ENCODE peak calls at places on chromosome 17, in seven cellular contexts. T is K562, J is GM23248, Z is GM23338, F is MM.1S, P is endothelial cell of umbilical vein, L is fibroblast of lung. D is an unnamed sample.

GRCh38 chr17:32569171-32570080 is 82.6 kb downstream of the CDK5R1 start:
- DNase-seq in T (no peak), Z (no peak), P (peak), J (peak), F (no peak), L (no peak), D (no peak)

GRCh38 chr17:81381632-81382577 is 13.4 kb upstream of the BAHCC1 start:
- DNase-seq in L (no peak), P (no peak), Z (no peak), T (no peak), J (no peak), F (no peak), D (no peak)

GRCh38 chr17:37446027-37446426 is 39.3 kb downstream of the TADA2A start:
- DNase-seq in Z (no peak), L (no peak), P (no peak), T (no peak), J (no peak), F (no peak), D (peak)

GRCh38 chr17:61349350-61349749 is 50.3 kb upstream of the TBX2 start:
- DNase-seq in P (no peak), Z (no peak), F (no peak), J (peak), T (peak), L (no peak), D (no peak)

GRCh38 chr17:6603746-6604325 is 36.7 kb downstream of the KIAA0753 start:
- DNase-seq in L (peak), P (peak), T (no peak), F (no peak), Z (no peak), J (no peak), D (no peak)

GRCh38 chr17:7263071-7263800 is 958 bp upstream of the CLDN7 start:
- DNase-seq in F (no peak), J (no peak), Z (peak), L (no peak), P (no peak), T (peak), D (peak)

GRCh38 chr17:5942687-5943086 is 127.5 kb upstream of the WSCD1 start:
- DNase-seq in F (peak), L (no peak), T (peak), J (no peak), P (no peak), Z (no peak), D (no peak)

GRCh38 chr17:51516924-51517323 is 256.6 kb downstream of the UTP18 start:
- DNase-seq in L (no peak), F (no peak), T (no peak), P (no peak), Z (no peak), J (no peak), D (no peak)

GRCh38 chr17:51848451-51848850 is 310.1 kb downstream of the CA10 start:
- DNase-seq in P (no peak), J (peak), T (no peak), Z (no peak), F (no peak), L (no peak), D (no peak)

GRCh38 chr17:82378741-82379021 is 7.1 kb downstream of the UTS2R start:
- DNase-seq in P (no peak), F (no peak), T (no peak), L (no peak), J (no peak), Z (no peak), D (no peak)

GRCh38 chr17:7130626-7131467 is 16.2 kb upstream of the ASGR2 start:
- DNase-seq in P (peak), J (no peak), F (no peak), Z (no peak), T (no peak), L (no peak), D (no peak)

GRCh38 chr17:7190276-7190917 is 11.2 kb upstream of the ASGR1 start:
- DNase-seq in F (no peak), P (no peak), Z (no peak), T (no peak), L (no peak), J (no peak), D (no peak)

GRCh38 chr17:31019004-31019403 is 48.2 kb downstream of the RNF135 start:
- DNase-seq in T (no peak), P (no peak), J (no peak), Z (no peak), L (no peak), F (no peak), D (no peak)

GRCh38 chr17:72117748-72118587 is 2.9 kb upstream of the SOX9 start:
- DNase-seq in T (no peak), J (peak), Z (peak), P (no peak), F (no peak), L (no peak), D (peak)

GRCh38 chr17:80080081-80080480 is 21.3 kb upstream of the GAA start:
- DNase-seq in F (no peak), T (no peak), L (no peak), Z (peak), P (no peak), J (peak), D (no peak)

GRCh38 chr17:43545383-43545632 is 832 bp downstream of the ETV4 start:
- DNase-seq in P (no peak), L (no peak), T (no peak), J (peak), F (no peak), Z (no peak), D (no peak)

GRCh38 chr17:80931421-80932265 is 60.0 kb upstream of the CHMP6 start:
- DNase-seq in L (peak), F (no peak), Z (peak), J (peak), P (no peak), T (no peak), D (peak)

GRCh38 chr17:60167095-60167741 is 17.4 kb downstream of the CA4 start:
- DNase-seq in T (no peak), P (no peak), Z (no peak), F (no peak), J (no peak), L (no peak), D (no peak)

GRCh38 chr17:39599665-39600468 is 7.9 kb downstream of the NEUROD2 start:
- DNase-seq in F (no peak), P (no peak), L (no peak), T (no peak), Z (peak), J (no peak), D (no peak)
- TF ChIP-seq EZH2 in F (no peak), P (peak), L (no peak), T (no peak), Z (peak), J (no peak), D (peak)

GRCh38 chr17:68182940-68183551 is 64.8 kb upstream of the AMZ2 start:
- DNase-seq in J (no peak), P (no peak), F (no peak), T (peak), Z (peak), L (no peak), D (no peak)
- H2AFZ ChIP-seq in J (no peak), P (no peak), F (no peak), T (no peak), Z (peak), L (no peak), D (no peak)

GRCh38 chr17:17411692-17412091 is 65.1 kb upstream of the MED9 start:
- DNase-seq in P (no peak), J (peak), Z (no peak), L (no peak), F (no peak), T (no peak), D (no peak)

GRCh38 chr17:17413821-17414220 is 63.0 kb upstream of the MED9 start:
- DNase-seq in L (no peak), T (no peak), Z (no peak), J (peak), P (no peak), F (no peak), D (no peak)

GRCh38 chr17:17412331-17412730 is 64.5 kb upstream of the MED9 start:
- DNase-seq in Z (no peak), J (peak), P (peak), T (no peak), L (no peak), F (no peak), D (no peak)

GRCh38 chr17:17414316-17414937 is 62.4 kb upstream of the MED9 start:
- DNase-seq in J (peak), F (no peak), T (no peak), Z (no peak), L (peak), P (no peak), D (no peak)

DNA sequence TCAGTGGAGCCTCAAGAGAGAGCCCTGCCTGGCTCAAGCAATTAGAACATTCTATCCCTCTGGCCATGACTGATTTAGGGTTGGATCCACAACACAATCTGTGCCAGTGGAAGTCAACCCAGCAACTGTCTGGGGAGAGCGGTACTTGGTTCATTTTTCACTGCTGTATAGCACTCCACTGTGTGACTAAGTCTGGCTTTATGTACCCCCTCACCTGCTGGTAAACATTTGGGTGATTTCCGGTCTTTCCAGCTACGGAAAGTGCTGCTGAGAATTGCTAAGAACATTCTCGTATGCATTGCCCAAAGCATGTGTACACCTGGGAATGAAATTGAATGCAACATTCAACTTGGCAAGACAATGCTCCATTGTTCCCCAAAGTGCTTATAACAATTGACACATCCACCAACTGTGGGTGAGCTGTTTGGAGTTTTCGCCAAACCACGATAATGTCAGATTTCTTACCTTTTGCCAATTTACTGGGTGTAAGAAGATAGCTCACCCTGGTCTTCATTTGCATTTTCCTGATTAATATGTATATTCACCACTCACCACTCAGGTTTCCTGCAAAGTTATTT is 63.5 kb upstream of the MED9 start:
- DNase-seq in L (no peak), J (peak), T (no peak), Z (no peak), P (no peak), F (no peak), D (no peak)
- TF ChIP-seq EZH2 in L (no peak), J (no peak), T (no peak), Z (no peak), P (no peak), F (no peak), D (no peak)

GRCh38 chr17:76546556-76547182 is 6.8 kb downstream of the PRCD start:
- DNase-seq in J (peak), L (peak), Z (peak), T (no peak), F (no peak), P (peak), D (no peak)

GRCh38 chr17:76544916-76545365 is 5.1 kb downstream of the PRCD start:
- DNase-seq in L (no peak), F (no peak), J (no peak), Z (no peak), T (no peak), P (no peak), D (no peak)

GRCh38 chr17:76547642-76548202 is 7.9 kb downstream of the PRCD start:
- DNase-seq in F (no peak), L (no peak), T (no peak), Z (no peak), J (no peak), P (no peak), D (no peak)

GRCh38 chr17:76547183-76547641 is 7.4 kb downstream of the PRCD start:
- DNase-seq in F (peak), L (peak), P (peak), T (peak), J (peak), Z (peak), D (peak)

GRCh38 chr17:76545918-76546555 is 6.2 kb downstream of the PRCD start:
- DNase-seq in F (no peak), L (no peak), T (no peak), P (no peak), J (no peak), Z (peak), D (no peak)
- H2AFZ ChIP-seq in F (no peak), L (no peak), T (no peak), P (no peak), J (no peak), Z (no peak), D (no peak)

DNA sequence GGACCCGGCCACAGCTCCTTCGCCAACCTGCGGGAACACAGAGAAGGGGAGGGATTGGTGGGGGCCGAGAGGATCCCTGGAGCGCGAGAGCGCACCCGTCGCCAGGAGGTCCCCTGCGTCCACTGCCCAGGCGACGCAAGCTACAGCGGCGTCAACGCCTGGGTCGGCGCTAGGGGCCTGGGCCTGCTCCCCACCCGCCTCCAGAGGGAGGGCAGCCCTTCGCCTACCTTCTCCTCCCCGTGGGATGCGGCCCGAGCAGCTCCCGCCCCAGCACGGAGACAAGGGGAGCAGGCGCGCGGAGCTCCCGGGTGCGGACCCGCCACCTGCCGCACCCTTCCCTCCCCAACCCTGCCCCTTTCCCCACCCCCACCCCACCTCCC is 118.9 kb upstream of the SMURF2 start:
- DNase-seq in F (no peak), P (no peak), Z (peak), L (no peak), J (peak), T (no peak), D (peak)
- TF ChIP-seq EZH2 in F (no peak), P (no peak), Z (no peak), L (no peak), J (peak), T (no peak), D (peak)

DNA sequence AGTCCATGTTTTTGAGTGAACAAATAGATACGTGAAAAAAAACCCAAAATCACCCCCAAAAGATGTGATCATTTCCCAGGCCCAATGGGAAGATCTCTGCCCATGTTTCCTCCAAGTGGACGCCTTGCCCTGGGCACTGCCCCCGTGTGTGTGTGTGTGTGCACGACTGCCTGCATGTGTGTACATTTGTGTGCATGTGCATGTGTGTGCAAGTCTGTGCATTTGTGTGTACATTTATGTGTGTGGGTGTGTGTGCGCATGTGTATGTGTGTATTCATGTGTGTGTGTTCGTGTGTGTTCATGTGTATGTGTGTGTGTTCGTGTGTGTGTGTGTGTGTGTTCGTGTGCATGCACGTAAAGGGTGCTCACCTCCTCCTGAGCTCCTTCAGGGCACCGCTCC is 16.8 kb upstream of the LRRC37A3 start:
- DNase-seq in Z (no peak), P (no peak), L (no peak), F (no peak), T (no peak), J (no peak), D (no peak)
- H2AFZ ChIP-seq in Z (no peak), P (no peak), L (no peak), F (no peak), T (no peak), J (no peak), D (no peak)

DNA sequence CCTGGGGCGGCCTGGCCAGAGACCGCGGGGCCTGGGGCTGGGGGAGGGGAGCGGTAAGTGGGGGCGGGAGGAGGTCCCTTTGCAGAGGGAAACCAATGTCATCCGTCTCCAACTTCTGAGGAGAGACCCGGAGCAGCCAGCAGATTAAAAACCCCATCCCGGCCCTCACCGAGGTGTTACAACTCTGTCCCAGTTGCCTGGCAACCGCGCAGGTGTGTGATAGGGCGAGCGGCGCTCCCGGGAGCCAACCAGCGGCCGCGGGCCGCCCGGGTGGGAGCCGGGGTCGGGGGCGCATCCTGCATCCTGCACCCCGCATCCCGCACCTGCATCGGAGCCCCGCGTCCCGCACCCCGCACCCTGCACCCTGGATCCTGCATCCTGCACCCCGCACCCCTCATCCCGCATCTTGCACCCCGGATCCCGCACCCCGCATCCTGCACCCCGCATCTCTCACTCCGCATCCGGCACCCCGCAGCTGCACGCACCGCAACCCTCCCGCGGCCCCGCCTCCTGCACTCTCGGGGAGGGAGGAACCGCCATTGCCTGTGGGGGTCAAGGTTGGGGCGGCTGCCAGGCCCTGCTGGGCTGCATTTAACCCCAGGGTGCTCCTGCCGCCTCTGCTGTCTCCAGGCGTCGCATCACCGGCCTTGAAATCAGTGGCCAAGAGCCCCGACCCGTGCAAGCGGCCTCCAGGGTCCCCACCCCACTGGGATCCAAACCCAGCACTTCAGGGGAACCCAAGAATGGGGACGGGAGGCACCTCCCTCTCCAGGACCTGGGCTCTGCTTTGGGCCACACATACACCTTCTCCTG is 47.3 kb downstream of the RTN4RL1 start:
- DNase-seq in F (no peak), L (no peak), J (no peak), Z (peak), P (no peak), T (no peak), D (peak)
- TF ChIP-seq EZH2 in F (no peak), L (peak), J (no peak), Z (no peak), P (peak), T (no peak), D (no peak)

GRCh38 chr17:45715787-45716186 is 68.3 kb upstream of the CRHR1 start:
- DNase-seq in L (no peak), P (no peak), Z (no peak), J (no peak), F (no peak), T (no peak), D (no peak)
- H2AFZ ChIP-seq in L (no peak), P (no peak), Z (no peak), J (no peak), F (no peak), T (no peak), D (no peak)

GRCh38 chr17:38605230-38605851 is 411 bp downstream of the SRCIN1 start:
- DNase-seq in T (peak), J (no peak), L (no peak), Z (peak), F (no peak), P (no peak), D (peak)
- TF ChIP-seq EZH2 in T (no peak), J (no peak), L (no peak), Z (no peak), F (no peak), P (no peak), D (no peak)

GRCh38 chr17:1762233-1762905 is 509 bp downstream of the SERPINF1 start:
- DNase-seq in J (peak), F (no peak), T (peak), P (no peak), Z (peak), L (peak), D (peak)

GRCh38 chr17:1766382-1767135 is 4.7 kb downstream of the SERPINF1 start:
- DNase-seq in P (no peak), F (no peak), L (no peak), T (no peak), Z (no peak), J (no peak), D (no peak)

GRCh38 chr17:1765576-1765975 is 3.7 kb downstream of the SERPINF1 start:
- DNase-seq in L (no peak), F (no peak), Z (no peak), P (no peak), T (no peak), J (no peak), D (no peak)

GRCh38 chr17:1762906-1763829 is 1.3 kb downstream of the SERPINF1 start:
- DNase-seq in J (peak), T (peak), Z (peak), P (no peak), F (no peak), L (peak), D (peak)

GRCh38 chr17:1764274-1764673 is 2.4 kb downstream of the SERPINF1 start:
- DNase-seq in T (no peak), Z (no peak), J (peak), L (peak), F (peak), P (peak), D (no peak)
- H2AFZ ChIP-seq in T (peak), Z (no peak), J (peak), L (peak), F (peak), P (peak), D (no peak)